ENCODE peak calls at places on chromosomes 11 and 22, in nine cellular contexts. U, M, P, O, A, N, T, G and Q are unnamed samples.
A peak's percentile ranks its signal among the peaks of the same experiment; 100 is the strongest.

GRCh38 chr22:29150701-29151100 is 55.0 kb upstream of the EMID1 start:
- DNase-seq in U (peak; percentile 33), M (no peak), P (no peak), O (no peak), A (no peak), N (no peak), T (no peak), G (no peak), Q (no peak)

GRCh38 chr11:90476442-90477007 is 253.7 kb upstream of the CHORDC1 start:
- DNase-seq in U (no peak), M (no peak), P (no peak), O (no peak), A (peak; percentile 1), N (no peak), T (peak; percentile 32), G (peak; percentile 5), Q (no peak)

GRCh38 chr22:28951530-28951929 is 68.2 kb downstream of the ZNRF3 start:
- DNase-seq in U (no peak), M (no peak), P (no peak), O (no peak), A (no peak), N (no peak), T (no peak), G (no peak), Q (no peak)

GRCh38 chr11:65471410-65471762 is 27.5 kb upstream of the MALAT1 start:
- DNase-seq in U (peak; percentile 95), M (no peak), P (no peak), O (no peak), A (peak; percentile 83), N (no peak), T (peak; percentile 82), G (no peak), Q (no peak)

GRCh38 chr11:22920939-22921565 is 60.8 kb upstream of the CCDC179 start:
- DNase-seq in U (no peak), M (peak; percentile 72), P (peak; percentile 41), O (no peak), A (peak; percentile 57), N (no peak), T (peak; percentile 20), G (no peak), Q (peak; percentile 60)

GRCh38 chr22:20428496-20429253 is 8.9 kb downstream of the SCARF2 start:
- DNase-seq in U (peak; percentile 60), M (no peak), P (no peak), O (no peak), A (no peak), N (no peak), T (no peak), G (no peak), Q (no peak)

GRCh38 chr22:42353883-42354727 is 78.1 kb downstream of the NFAM1 start:
- DNase-seq in U (no peak), M (peak; percentile 98), P (no peak), O (no peak), A (peak; percentile 49), N (no peak), T (no peak), G (no peak), Q (peak; percentile 42)

GRCh38 chr11:13883042-13883441 is 79.5 kb upstream of the SPON1 start:
- DNase-seq in U (no peak), M (no peak), P (no peak), O (peak; percentile 41), A (no peak), N (no peak), T (peak; percentile 83), G (no peak), Q (no peak)

GRCh38 chr11:3836903-3837302 is 3.9 kb downstream of the RHOG start:
- DNase-seq in U (no peak), M (no peak), P (no peak), O (no peak), A (no peak), N (peak; percentile 28), T (no peak), G (no peak), Q (no peak)

GRCh38 chr11:68050371-68050841 is 11.6 kb downstream of the TCIRG1 start:
- DNase-seq in U (peak; percentile 58), M (no peak), P (no peak), O (no peak), A (no peak), N (no peak), T (no peak), G (no peak), Q (no peak)

GRCh38 chr11:2206291-2206690 is 34.7 kb upstream of the TH start:
- DNase-seq in U (peak; percentile 45), M (no peak), P (no peak), O (no peak), A (no peak), N (no peak), T (no peak), G (no peak), Q (no peak)